ENCODE peak calls at places on chromosomes 4 and X, in eight cellular contexts. R is endodermal cell, A is fibroblast of mammary gland, V is dorsolateral prefrontal cortex, Z is bronchial epithelial cell, F is DND-41, O is hepatocyte, J is BJ. K is an unnamed sample.

GRCh38 chr4:187357861-187358260 is 634.2 kb upstream of the FAT1 start:
- DNase-seq in R (no peak), F (no peak), A (no peak), O (no peak), J (no peak), Z (no peak), V (no peak), K (no peak)

GRCh38 chr4:72767903-72768817 is 199.1 kb upstream of the ADAMTS3 start:
- DNase-seq in V (no peak), Z (peak; percentile 49), O (no peak), R (no peak), F (no peak), A (peak; percentile 83), J (peak; percentile 66), K (peak; percentile 79)

GRCh38 chr4:47692691-47693090 is 145.2 kb downstream of the CORIN start:
- DNase-seq in V (no peak), A (no peak), F (no peak), R (no peak), J (no peak), O (no peak), Z (no peak), K (no peak)

GRCh38 chrX:147917700-147918694 is 6.3 kb downstream of the FMR1 start:
- DNase-seq in J (no peak), A (peak; percentile 66), F (peak; percentile 6), R (no peak), Z (no peak), O (no peak), V (no peak), K (peak; percentile 24)

GRCh38 chr4:175935016-175935661 is 123.1 kb upstream of the GPM6A start:
- DNase-seq in A (no peak), Z (peak; percentile 84), J (no peak), R (peak; percentile 49), F (no peak), O (peak; percentile 18), V (no peak), K (no peak)

GRCh38 chrX:77014655-77015377 is 432.4 kb upstream of the FGF16 start:
- DNase-seq in F (peak; percentile 4), V (peak; percentile 26), A (no peak), R (peak; percentile 72), O (peak; percentile 43), J (no peak), Z (no peak), K (no peak)

GRCh38 chr4:1459664-1460511 is 53.6 kb upstream of the NKX1-1 start:
- DNase-seq in J (no peak), R (peak; percentile 55), F (no peak), O (no peak), A (no peak), V (no peak), Z (no peak), K (no peak)

GRCh38 chr4:141711211-141711610 is 74.8 kb downstream of the IL15 start:
- DNase-seq in J (no peak), O (peak; percentile 37), R (no peak), F (no peak), Z (peak; percentile 22), V (no peak), A (peak; percentile 54), K (peak; percentile 55)

GRCh38 chr4:98658287-98659105 is at the start of gene TSPAN5:
- DNase-seq in J (no peak), V (peak; percentile 70), A (peak; percentile 65), Z (peak; percentile 40), F (no peak), R (peak; percentile 92), O (peak; percentile 93), K (peak; percentile 82)

GRCh38 chrX:2490634-2491033 is 10.1 kb downstream of the DHRSX start:
- DNase-seq in O (no peak), R (peak; percentile 19), Z (no peak), V (no peak), F (no peak), A (no peak), J (no peak), K (no peak)

GRCh38 chrX:110145305-110145704 is 142.4 kb downstream of the TMEM164 start:
- DNase-seq in J (no peak), O (no peak), A (no peak), V (no peak), Z (no peak), R (no peak), F (no peak), K (no peak)

GRCh38 chr4:173370130-173370476 is 651 bp upstream of the SAP30 start:
- DNase-seq in O (no peak), V (no peak), F (peak; percentile 75), R (no peak), J (no peak), A (no peak), Z (no peak), K (no peak)

GRCh38 chr4:111959202-111959601 is 186.1 kb upstream of the FAM241A start:
- DNase-seq in J (no peak), F (no peak), V (no peak), R (no peak), A (peak; percentile 92), O (peak; percentile 44), Z (peak; percentile 86), K (peak; percentile 33)

GRCh38 chr4:112327950-112328349 is 30.8 kb downstream of the ALPK1 start:
- DNase-seq in O (peak; percentile 56), Z (peak; percentile 63), R (peak; percentile 52), V (no peak), J (no peak), F (no peak), A (peak; percentile 69), K (peak; percentile 60)

GRCh38 chrX:116318672-116319071 is 117.7 kb upstream of the SLC6A14 start:
- DNase-seq in J (no peak), Z (peak; percentile 53), F (no peak), R (no peak), V (no peak), O (no peak), A (no peak), K (no peak)

GRCh38 chr4:150664935-150665334 is 83.0 kb downstream of the MAB21L2 start:
- DNase-seq in O (no peak), V (no peak), F (no peak), R (no peak), J (no peak), Z (peak; percentile 98), A (peak; percentile 33), K (peak; percentile 36)

GRCh38 chrX:34612036-34612435 is 45.0 kb downstream of the TMEM47 start:
- DNase-seq in R (no peak), O (no peak), F (no peak), J (no peak), V (no peak), A (no peak), Z (peak; percentile 3), K (no peak)

GRCh38 chr4:166594326-166594946 is 639.9 kb downstream of the SPOCK3 start:
- DNase-seq in J (no peak), F (no peak), Z (peak; percentile 59), V (no peak), R (peak; percentile 85), O (peak; percentile 74), A (peak; percentile 41), K (peak; percentile 2)

DNA sequence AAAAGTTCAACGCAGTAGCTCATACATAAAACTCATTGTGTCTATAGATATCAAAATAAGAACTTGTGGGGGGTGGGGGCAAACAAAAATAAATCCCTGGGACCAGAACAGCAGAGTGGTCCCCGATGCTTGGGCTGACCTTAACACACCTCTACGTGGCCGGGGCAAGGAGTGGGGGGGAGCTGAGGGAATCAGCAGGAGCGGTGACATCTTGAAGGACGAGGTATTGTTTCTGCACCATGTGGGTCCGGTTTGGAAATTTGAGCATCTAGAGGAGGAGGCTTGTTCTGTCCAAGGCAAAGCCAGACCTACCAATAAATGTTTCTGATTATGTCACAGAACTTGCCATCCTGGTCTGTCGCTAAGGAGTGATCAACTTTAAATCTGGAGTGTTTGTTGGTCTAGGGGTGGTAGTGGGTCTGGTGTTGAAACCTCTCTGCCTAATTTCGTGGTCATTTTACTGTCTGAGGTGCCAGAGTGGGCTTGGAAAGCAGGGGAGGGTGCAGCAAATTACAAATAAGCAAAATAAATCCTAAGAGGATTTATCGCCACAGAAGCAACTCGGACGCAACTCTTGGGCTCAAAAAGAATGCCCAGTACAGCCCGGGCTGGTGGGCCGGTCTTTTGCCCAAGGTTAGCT is 776 bp upstream of the RAPGEF2 start:
- DNase-seq in Z (no peak), F (no peak), J (no peak), R (peak; percentile 65), O (peak; percentile 9), A (no peak), V (no peak), K (no peak)
- H3K4me3 ChIP-seq in Z (peak overlapping the region; percentile 92), F (peak overlapping the region; percentile 25), J (peak overlapping the region; percentile 89), R (peak overlapping the region; percentile 80), O (peak overlapping the region; percentile 76), A (peak overlapping the region; percentile 56), V (peak overlapping the region; percentile 93), K (peak overlapping the region; percentile 86)

DNA sequence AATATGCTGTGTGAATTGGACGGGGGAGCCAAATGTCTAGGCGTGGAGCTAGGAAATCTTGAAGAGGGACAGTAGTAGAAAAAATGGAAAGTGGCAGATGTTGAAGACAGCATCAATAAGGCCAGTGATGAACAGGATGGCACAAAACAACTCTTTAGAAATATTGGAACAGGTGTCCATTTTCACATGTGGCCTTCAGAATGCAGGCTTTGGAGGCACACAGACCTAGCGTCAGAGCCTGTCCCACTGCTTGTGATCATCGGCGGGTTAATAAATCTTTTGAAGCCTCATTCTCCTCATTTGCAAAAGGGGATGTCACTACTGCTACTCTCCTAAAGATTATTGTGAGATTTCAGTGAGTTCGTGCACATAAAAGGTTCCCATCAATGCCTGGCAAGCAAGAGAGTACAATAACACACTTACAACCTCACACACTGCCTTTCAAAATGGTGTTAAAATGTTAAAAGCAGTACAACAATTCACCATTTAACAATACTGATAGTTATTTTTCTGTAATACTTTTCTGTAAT is 2.4 kb downstream of the PDLIM3 start:
- DNase-seq in A (no peak), F (no peak), V (no peak), Z (no peak), J (no peak), R (no peak), O (no peak), K (no peak)
- H3K4me3 ChIP-seq in A (no peak overlapping the region), F (no peak overlapping the region), V (no peak overlapping the region), Z (no peak overlapping the region), J (no peak overlapping the region), R (peak overlapping the region; percentile 86), O (no peak overlapping the region), K (no peak overlapping the region)

DNA sequence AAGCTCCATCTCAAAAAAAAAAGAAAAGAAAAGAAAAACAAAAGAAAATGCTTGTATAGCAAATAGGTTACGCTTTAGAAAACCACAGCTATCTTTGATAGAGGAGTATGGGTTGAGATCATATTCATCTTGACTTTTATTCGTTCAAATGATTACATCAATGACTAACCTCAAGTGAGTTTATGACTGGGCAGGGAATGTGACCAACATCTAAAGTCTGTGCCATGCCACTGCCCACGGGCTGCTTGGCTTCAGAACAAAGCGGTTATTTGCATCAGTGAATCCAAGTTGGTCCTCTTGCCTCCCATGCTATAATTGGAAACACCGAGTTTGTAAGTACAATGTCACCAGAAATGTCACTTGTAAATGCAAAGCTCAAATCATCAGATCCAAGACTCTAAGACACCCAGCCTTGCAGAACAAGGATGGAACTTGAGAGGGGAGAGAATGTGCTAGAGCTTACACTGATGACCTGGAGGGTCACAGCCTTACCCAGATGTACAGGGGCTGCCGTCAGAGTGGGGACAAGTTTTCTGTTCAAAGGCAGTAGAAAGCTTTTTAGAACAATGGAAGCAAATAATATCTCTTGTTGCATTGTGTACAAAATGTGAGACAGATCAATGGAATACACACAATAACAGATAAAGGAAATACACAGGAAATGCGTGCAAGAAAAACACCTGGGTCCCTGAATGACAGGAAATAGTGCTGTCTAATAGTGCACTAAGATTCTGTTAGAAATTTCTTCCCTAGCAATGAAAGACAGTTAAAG is 8.4 kb upstream of the OPN1LW start:
- DNase-seq in V (no peak), Z (no peak), F (no peak), O (no peak), R (no peak), J (no peak), A (no peak), K (no peak)
- H3K4me3 ChIP-seq in V (no peak overlapping the region), Z (no peak overlapping the region), F (no peak overlapping the region), O (no peak overlapping the region), R (no peak overlapping the region), J (no peak overlapping the region), A (no peak overlapping the region), K (no peak overlapping the region)

GRCh38 chr4:24796632-24797031 is 1.3 kb downstream of the SOD3 start:
- DNase-seq in J (no peak), O (no peak), Z (no peak), V (no peak), A (no peak), F (no peak), R (no peak), K (no peak)
- H3K4me3 ChIP-seq in J (no peak overlapping the region), O (no peak overlapping the region), Z (no peak overlapping the region), V (no peak overlapping the region), A (no peak overlapping the region), F (no peak overlapping the region), R (no peak overlapping the region), K (no peak overlapping the region)